ENCODE peak calls at places on chromosomes 5 and 9, in eight cellular contexts. J, S, C, U, E, L, Y and Z are unnamed samples.

GRCh38 chr9:13071921-13072320 is 207.6 kb downstream of the MPDZ start:
- DNase-seq in U (no peak), L (no peak), J (no peak), E (no peak), S (no peak), C (no peak), Y (no peak), Z (no peak)

GRCh38 chr9:113999256-114000062 is 78.6 kb downstream of the AMBP start:
- DNase-seq in U (peak), L (no peak), S (no peak), J (no peak), Y (no peak), C (no peak), E (no peak), Z (no peak)

GRCh38 chr5:9207820-9208418 is 338.0 kb downstream of the SEMA5A start:
- DNase-seq in S (peak), J (peak), L (peak), Y (peak), U (peak), E (peak), C (no peak), Z (peak)

GRCh38 chr5:179132586-179133355 is 72.6 kb downstream of the ZNF354C start:
- DNase-seq in Y (peak), L (no peak), J (peak), S (no peak), C (no peak), E (no peak), U (peak), Z (no peak)

GRCh38 chr9:127783111-127783621 is 2.7 kb upstream of the CDK9 start:
- DNase-seq in J (no peak), U (no peak), S (no peak), C (no peak), Y (no peak), L (peak), E (no peak), Z (no peak)

GRCh38 chr5:173582198-173583092 is 34.0 kb downstream of the BOD1 start:
- DNase-seq in U (peak), E (no peak), Y (peak), L (no peak), S (peak), J (peak), C (no peak), Z (no peak)

GRCh38 chr5:154358410-154359221 is 87.2 kb upstream of the SAP30L start:
- DNase-seq in J (peak), Y (no peak), L (no peak), S (no peak), C (no peak), E (no peak), U (no peak), Z (no peak)

GRCh38 chr5:175738126-175738525 is 80.3 kb downstream of the HRH2 start:
- DNase-seq in U (no peak), E (no peak), C (no peak), L (no peak), Y (no peak), S (no peak), J (no peak), Z (no peak)

GRCh38 chr5:41707853-41708603 is 162.2 kb downstream of the OXCT1 start:
- DNase-seq in J (peak), Y (peak), S (peak), C (peak), E (peak), U (peak), L (peak), Z (peak)

GRCh38 chr5:4158750-4159447 is 563.3 kb downstream of the IRX1 start:
- DNase-seq in C (no peak), S (no peak), E (no peak), J (no peak), L (no peak), Y (no peak), U (no peak), Z (no peak)

GRCh38 chr9:121326130-121326838 is 43.8 kb downstream of the STOM start:
- DNase-seq in J (peak), S (peak), C (peak), Y (peak), E (no peak), L (peak), U (peak), Z (peak)

GRCh38 chr9:94613003-94613402 is 19.4 kb upstream of the FBP2 start:
- DNase-seq in Y (no peak), S (peak), J (no peak), E (no peak), U (no peak), C (no peak), L (no peak), Z (peak)

GRCh38 chr9:129202613-129203555 is 24.8 kb upstream of the IER5L start:
- DNase-seq in L (peak), Y (peak), J (peak), C (peak), U (peak), E (peak), S (peak), Z (peak)

GRCh38 chr5:103424453-103425205 is 138.0 kb downstream of the NUDT12 start:
- DNase-seq in S (no peak), Y (peak), E (no peak), J (peak), L (no peak), C (no peak), U (peak), Z (no peak)

GRCh38 chr5:98750693-98751092 is 22.8 kb upstream of the RGMB start:
- DNase-seq in C (no peak), Y (no peak), L (no peak), J (peak), S (peak), E (no peak), U (peak), Z (peak)

GRCh38 chr9:106920701-106921283 is 57.8 kb downstream of the ZNF462 start:
- DNase-seq in Y (peak), U (peak), E (no peak), L (peak), J (peak), C (peak), S (peak), Z (peak)

GRCh38 chr5:81513982-81514381 is 120.0 kb upstream of the ACOT12 start:
- DNase-seq in Y (peak), S (no peak), J (no peak), L (no peak), U (peak), E (no peak), C (no peak), Z (peak)

GRCh38 chr5:56564451-56565223 is 250.7 kb upstream of the MAP3K1 start:
- DNase-seq in S (no peak), J (peak), L (no peak), E (no peak), C (no peak), U (peak), Y (peak), Z (no peak)

GRCh38 chr9:13728121-13728520 is 448.6 kb upstream of the MPDZ start:
- DNase-seq in S (no peak), Y (no peak), E (no peak), C (no peak), J (no peak), U (no peak), L (no peak), Z (no peak)

GRCh38 chr5:171808951-171809350 is 23.3 kb downstream of the SMIM23 start:
- DNase-seq in Y (peak), J (no peak), U (peak), S (no peak), L (no peak), E (no peak), C (no peak), Z (no peak)

GRCh38 chr9:32300373-32300772 is 84.1 kb upstream of the ACO1 start:
- DNase-seq in U (no peak), J (no peak), L (no peak), Y (no peak), S (no peak), E (no peak), C (no peak), Z (no peak)

GRCh38 chr5:139635606-139636206 is 12.4 kb upstream of the CXXC5 start:
- DNase-seq in S (peak), J (peak), C (no peak), Y (peak), U (peak), E (peak), L (peak), Z (peak)

GRCh38 chr5:570886-571285 is 41.3 kb upstream of the CEP72 start:
- DNase-seq in Y (no peak), S (no peak), C (no peak), U (no peak), L (no peak), J (no peak), E (no peak), Z (no peak)

GRCh38 chr9:23820731-23821399 is 5.2 kb downstream of the ELAVL2 start:
- DNase-seq in J (no peak), U (no peak), C (no peak), L (peak), Y (no peak), E (no peak), S (peak), Z (peak)

GRCh38 chr5:173334808-173335207 is 6.6 kb upstream of the STC2 start:
- DNase-seq in U (peak), S (no peak), J (no peak), L (no peak), C (no peak), E (no peak), Y (peak), Z (peak)

GRCh38 chr9:92634712-92635605 is 35.0 kb downstream of the IPPK start:
- DNase-seq in E (peak), L (peak), J (peak), Y (peak), U (peak), S (peak), C (peak), Z (peak)

GRCh38 chr9:113456235-113456634 is 7.3 kb upstream of the RGS3 start:
- DNase-seq in S (peak), E (no peak), C (no peak), Y (peak), J (peak), U (peak), L (no peak), Z (no peak)

GRCh38 chr9:14313378-14313940 is 482 bp downstream of the NFIB start:
- DNase-seq in S (peak), J (peak), Y (peak), U (peak), C (no peak), E (peak), L (peak), Z (peak)

GRCh38 chr5:139384591-139385051 is 1.5 kb upstream of the SLC23A1 start:
- DNase-seq in C (no peak), E (no peak), L (no peak), J (no peak), Y (no peak), S (no peak), U (no peak), Z (no peak)

GRCh38 chr5:26193626-26194025 is 844.8 kb downstream of the CDH9 start:
- DNase-seq in U (no peak), J (no peak), Y (no peak), E (no peak), C (no peak), S (peak), L (no peak), Z (no peak)

GRCh38 chr5:118042076-118042475 is 946.3 kb downstream of the DTWD2 start:
- DNase-seq in L (no peak), J (no peak), S (no peak), U (no peak), E (no peak), Y (no peak), C (no peak), Z (no peak)

GRCh38 chr5:14204011-14204670 is 61.0 kb downstream of the TRIO start:
- DNase-seq in Y (no peak), J (peak), L (no peak), E (no peak), C (no peak), S (no peak), U (no peak), Z (no peak)

GRCh38 chr9:105226055-105226454 is 18.4 kb upstream of the SLC44A1 start:
- DNase-seq in U (peak), E (no peak), J (no peak), Y (no peak), S (no peak), L (no peak), C (no peak), Z (no peak)

GRCh38 chr5:119191944-119192343 is 121.1 kb downstream of the DMXL1 start:
- DNase-seq in E (no peak), C (no peak), S (no peak), L (no peak), U (no peak), J (no peak), Y (no peak), Z (no peak)

GRCh38 chr9:131875828-131876485 is 136.1 kb upstream of the RAPGEF1 start:
- DNase-seq in U (peak), J (no peak), C (no peak), S (no peak), E (no peak), Y (peak), L (no peak), Z (peak)

GRCh38 chr9:111937781-111938426 is 41.3 kb downstream of the UGCG start:
- DNase-seq in J (peak), L (no peak), U (peak), S (no peak), C (no peak), Y (peak), E (no peak), Z (no peak)

GRCh38 chr5:150317048-150318003 is 14.6 kb upstream of the ARSI start:
- DNase-seq in U (peak), S (peak), E (peak), J (peak), C (no peak), L (no peak), Y (peak), Z (peak)

GRCh38 chr9:96253059-96253696 is 48.8 kb downstream of the HSD17B3 start:
- DNase-seq in S (peak), C (no peak), J (no peak), Y (no peak), E (peak), L (no peak), U (no peak), Z (no peak)
- H3K4me2 ChIP-seq in S (no peak), C (no peak), J (no peak), Y (no peak), E (peak), L (no peak), U (no peak), Z (no peak)

GRCh38 chr5:116559673-116560164 is 14.9 kb downstream of the SEMA6A start:
- DNase-seq in C (no peak), J (no peak), U (no peak), L (no peak), Y (no peak), S (peak), E (no peak), Z (no peak)

GRCh38 chr5:116562669-116563068 is 12.0 kb downstream of the SEMA6A start:
- DNase-seq in Y (no peak), S (no peak), L (no peak), C (no peak), E (no peak), J (no peak), U (no peak), Z (no peak)

GRCh38 chr5:116557669-116558271 is 16.9 kb downstream of the SEMA6A start:
- DNase-seq in L (peak), J (peak), E (peak), U (peak), S (peak), C (no peak), Y (peak), Z (peak)

GRCh38 chr5:116561658-116562057 is 13.0 kb downstream of the SEMA6A start:
- DNase-seq in J (no peak), C (no peak), S (no peak), Y (no peak), E (no peak), U (no peak), L (no peak), Z (no peak)

GRCh38 chr5:116559239-116559638 is 15.4 kb downstream of the SEMA6A start:
- DNase-seq in S (peak), E (no peak), Y (no peak), U (no peak), C (no peak), L (no peak), J (no peak), Z (no peak)
- H3K9ac ChIP-seq in S (peak), E (no peak), Y (no peak), U (no peak), C (no peak), L (no peak), J (no peak), Z (no peak)

GRCh38 chr9:98808879-98809278 is 1.4 kb downstream of the GALNT12 start:
- DNase-seq in J (no peak), S (no peak), U (no peak), C (no peak), L (no peak), E (no peak), Y (no peak), Z (peak)
- H3K4me2 ChIP-seq in J (no peak), S (no peak), U (no peak), C (no peak), L (peak), E (peak), Y (no peak), Z (peak)

DNA sequence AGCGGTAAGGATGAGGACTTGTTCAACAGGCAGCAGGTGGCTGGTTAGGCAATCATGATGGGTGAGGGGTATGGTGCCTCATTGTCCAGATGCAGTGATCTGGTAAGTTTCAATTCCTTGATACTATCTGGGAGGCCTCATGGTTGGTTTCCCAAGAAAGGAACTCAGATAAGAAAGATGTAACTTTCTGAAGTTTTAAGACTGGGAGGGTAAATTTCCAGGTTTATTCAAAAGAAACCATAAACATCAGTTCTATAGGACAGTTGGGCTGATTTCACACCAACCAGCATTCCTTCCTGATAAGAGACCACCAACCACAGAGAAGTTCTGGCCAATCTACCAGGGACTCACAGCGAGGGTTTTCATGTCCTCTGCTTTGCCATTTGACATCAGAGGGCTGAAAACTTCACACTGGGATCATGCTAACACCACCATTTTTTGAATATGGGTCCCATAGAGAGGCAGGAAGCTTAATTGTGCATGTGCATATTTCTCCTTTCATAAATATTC is 773 bp upstream of the AGGF1 start:
- DNase-seq in Y (no peak), J (no peak), C (no peak), E (no peak), S (peak), U (no peak), L (no peak), Z (no peak)
- H3K9ac ChIP-seq in Y (no peak), J (peak), C (no peak), E (no peak), S (no peak), U (no peak), L (no peak), Z (no peak)

GRCh38 chr9:71924576-71924975 is 13.1 kb downstream of the C9orf85 start:
- DNase-seq in S (no peak), L (no peak), C (no peak), Y (no peak), E (no peak), U (no peak), J (no peak), Z (peak)
- H3K4me2 ChIP-seq in S (no peak), L (no peak), C (no peak), Y (no peak), E (no peak), U (no peak), J (no peak), Z (no peak)

GRCh38 chr5:101370240-101370639 is 467.2 kb upstream of the ST8SIA4 start:
- DNase-seq in L (peak), U (peak), E (no peak), Y (no peak), C (no peak), S (no peak), J (no peak), Z (no peak)
- H3K9ac ChIP-seq in L (no peak), U (peak), E (no peak), Y (no peak), C (no peak), S (no peak), J (peak), Z (no peak)

GRCh38 chr9:123408313-123409266 is 52.6 kb downstream of the CRB2 start:
- DNase-seq in U (no peak), L (no peak), C (no peak), Y (no peak), S (no peak), E (no peak), J (no peak), Z (no peak)
- H3K4me2 ChIP-seq in U (no peak), L (no peak), C (no peak), Y (no peak), S (no peak), E (no peak), J (no peak), Z (no peak)

DNA sequence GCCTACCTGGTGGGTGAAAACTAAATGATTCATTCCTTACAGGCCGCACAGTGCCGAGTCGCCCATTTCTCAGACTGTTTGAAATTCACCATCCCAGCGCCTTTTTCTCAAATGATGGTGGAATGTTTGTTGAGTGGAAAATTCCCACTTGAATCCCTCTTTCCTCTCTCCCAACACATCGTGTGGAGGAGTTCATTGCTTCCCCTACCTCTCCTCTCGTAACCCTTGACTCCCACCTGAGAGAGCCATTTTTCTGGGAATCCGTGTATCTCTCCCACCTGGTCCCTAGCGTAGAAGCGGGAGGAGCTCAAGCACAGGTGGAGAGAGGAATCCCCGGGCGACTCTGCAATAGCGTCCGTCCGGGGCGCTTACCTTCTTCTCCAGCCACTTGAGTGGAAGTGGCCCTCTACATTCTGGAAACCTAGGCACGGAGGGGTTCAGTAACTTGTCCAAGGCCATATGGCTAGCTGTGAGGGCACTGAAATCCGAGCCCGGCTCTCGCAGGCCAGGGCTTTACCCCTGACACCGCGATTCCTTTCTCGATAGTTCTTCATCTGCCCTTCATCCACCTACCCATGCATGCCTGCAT is 661 bp downstream of the OSMR start:
- DNase-seq in L (no peak), U (peak), Y (peak), C (no peak), J (peak), S (peak), E (no peak), Z (no peak)
- H3K9ac ChIP-seq in L (no peak), U (peak), Y (peak), C (peak), J (peak), S (peak), E (no peak), Z (peak)